ENCODE peak calls at places on chromosomes 5 and 9, in seven cellular contexts. I, M, X, D, U, Q and G are unnamed samples.
A peak's percentile ranks its signal among the peaks of the same experiment; 100 is the strongest.

GRCh38 chr5:27476356-27476988 is 438.1 kb upstream of the CDH9 start:
- DNase-seq in M (no peak), X (no peak), Q (no peak), D (no peak), I (no peak), U (no peak), G (no peak)

GRCh38 chr9:131323629-131324028 is 34.1 kb downstream of the PLPP7 start:
- DNase-seq in D (no peak), M (no peak), U (no peak), Q (no peak), I (peak; percentile 16), X (no peak), G (no peak)

GRCh38 chr5:141492168-141492885 is 3.4 kb downstream of the PCDHGC5 start:
- DNase-seq in Q (peak; percentile 61), U (no peak), I (no peak), D (no peak), X (no peak), M (peak; percentile 73), G (no peak)

GRCh38 chr5:86979801-86980510 is 287.7 kb upstream of the RASA1 start:
- DNase-seq in D (peak; percentile 86), X (peak; percentile 71), M (no peak), U (no peak), Q (no peak), I (no peak), G (peak; percentile 63)

GRCh38 chr5:35741126-35741711 is 115.5 kb upstream of the IL7R start:
- DNase-seq in Q (no peak), X (peak; percentile 6), U (no peak), M (no peak), I (no peak), D (no peak), G (peak; percentile 46)

GRCh38 chr9:70578720-70579119 is 164.3 kb upstream of the KLF9 start:
- DNase-seq in M (no peak), X (no peak), D (no peak), I (no peak), U (no peak), Q (no peak), G (peak; percentile 9)

GRCh38 chr5:150780816-150781221 is 2.3 kb downstream of the SMIM3 start:
- DNase-seq in U (no peak), Q (no peak), I (no peak), D (peak; percentile 85), X (peak; percentile 64), M (no peak), G (peak; percentile 75)

GRCh38 chr9:133429641-133430161 is 7.5 kb downstream of the ADAMTS13 start:
- DNase-seq in Q (peak; percentile 83), U (peak; percentile 75), M (no peak), I (no peak), X (peak; percentile 9), D (no peak), G (no peak)

GRCh38 chr5:14464661-14465060 is 116.9 kb upstream of the OTULINL start:
- DNase-seq in X (no peak), I (no peak), M (no peak), U (no peak), D (no peak), Q (no peak), G (no peak)

DNA sequence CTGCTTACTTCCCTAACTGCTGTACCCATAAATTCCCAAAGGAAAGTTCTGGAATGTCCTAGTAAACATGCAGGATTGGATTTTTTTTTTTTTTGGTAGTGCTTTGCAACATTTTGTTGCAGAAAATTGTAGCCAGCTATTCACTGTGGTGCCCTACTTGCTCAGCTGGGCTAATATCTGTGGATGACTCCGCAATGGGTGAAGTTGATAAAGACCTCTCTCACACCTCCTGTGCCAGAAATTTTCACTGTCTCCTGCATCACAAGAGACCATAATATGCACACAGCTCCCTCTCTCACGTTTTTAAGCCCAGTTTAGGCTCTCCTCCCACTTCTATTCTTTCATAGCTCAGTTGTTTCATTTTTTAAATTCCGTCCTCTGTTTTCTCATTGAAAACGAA is 136.5 kb upstream of the C6 start:
- DNase-seq in M (no peak), I (no peak), U (no peak), D (no peak), X (no peak), Q (no peak), G (no peak)
- TF ChIP-seq CTCF in M (no peak), I (no peak), U (no peak), D (no peak), X (no peak), Q (no peak), G (no peak)

GRCh38 chr5:127871448-127872153 is 168.4 kb downstream of the CCDC192 start:
- DNase-seq in Q (no peak), M (no peak), I (no peak), D (peak; percentile 83), X (no peak), U (no peak), G (peak; percentile 74)

GRCh38 chr5:127872494-127872893 is 169.3 kb downstream of the CCDC192 start:
- DNase-seq in X (no peak), M (no peak), D (peak; percentile 38), I (peak; percentile 40), U (no peak), Q (no peak), G (no peak)

GRCh38 chr5:127878174-127878750 is 175.1 kb downstream of the CCDC192 start:
- DNase-seq in Q (no peak), D (peak; percentile 52), X (peak; percentile 57), U (peak; percentile 12), M (no peak), I (peak; percentile 47), G (peak; percentile 86)

GRCh38 chr5:127876384-127876783 is 173.2 kb downstream of the CCDC192 start:
- DNase-seq in I (no peak), U (no peak), X (no peak), Q (no peak), M (no peak), D (no peak), G (no peak)

DNA sequence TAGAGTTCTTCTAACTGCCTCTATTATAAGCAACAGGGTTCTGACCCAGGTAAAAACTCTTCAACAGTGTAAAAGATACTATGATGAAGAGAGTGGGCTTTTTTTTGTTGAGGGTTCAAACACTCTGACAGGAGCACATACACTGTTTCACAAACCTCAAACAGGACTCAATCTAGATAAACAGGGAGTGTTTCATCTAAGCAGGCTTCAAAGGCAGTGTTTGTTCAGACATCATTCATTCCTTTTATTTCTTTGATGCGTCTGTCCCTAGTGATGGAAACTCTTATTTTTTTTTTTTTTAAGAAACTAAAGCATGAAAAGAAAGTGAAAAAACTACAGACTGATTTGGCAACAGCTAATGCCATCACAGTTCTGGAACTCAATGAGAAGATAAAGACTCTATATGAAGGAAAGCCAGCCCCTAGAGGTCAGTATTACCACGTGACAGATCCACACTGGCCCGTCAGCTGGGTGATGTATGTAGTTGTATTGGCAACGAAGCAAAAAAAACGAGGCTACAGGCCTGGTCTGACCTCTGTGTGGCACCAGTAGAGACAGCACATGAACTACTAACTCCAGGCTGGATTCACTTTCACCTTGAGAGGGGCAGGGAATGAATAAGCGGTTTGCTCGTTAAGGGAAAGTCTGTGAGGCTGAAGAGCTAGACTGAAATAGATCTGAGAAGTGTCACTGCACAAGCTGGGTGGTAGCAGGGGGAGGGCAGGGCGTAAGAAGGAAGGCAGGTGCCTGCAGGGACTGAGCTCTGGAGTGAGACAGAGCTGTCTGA is 172.2 kb downstream of the CCDC192 start:
- DNase-seq in U (peak; percentile 51), D (peak; percentile 55), M (peak; percentile 22), X (peak; percentile 52), I (peak; percentile 79), Q (peak; percentile 39), G (peak; percentile 86)
- TF ChIP-seq CTCF in U (peak; percentile 57), D (peak; percentile 11), M (peak; percentile 42), X (peak; percentile 41), I (peak; percentile 37), Q (peak; percentile 57), G (peak; percentile 58)

DNA sequence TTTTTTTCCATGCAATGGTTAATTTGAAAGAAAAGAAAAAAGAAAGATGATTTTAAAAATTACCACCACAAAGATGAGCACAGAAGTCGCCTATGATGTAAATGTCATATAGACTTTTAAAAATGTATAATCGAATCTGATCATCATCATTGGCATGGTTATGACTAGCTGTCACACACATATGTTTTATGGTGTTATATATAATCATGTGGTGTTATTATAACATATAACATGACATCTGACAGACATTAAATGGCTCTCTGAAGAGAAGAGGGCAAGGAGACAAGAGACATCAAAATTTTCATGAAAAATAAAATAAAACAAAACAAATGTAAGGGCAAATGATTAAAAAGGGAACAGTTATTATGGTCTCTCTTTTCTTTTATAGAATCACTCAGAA is 217.5 kb downstream of the TMEM161B start:
- DNase-seq in Q (no peak), M (no peak), X (no peak), I (no peak), D (no peak), U (no peak), G (no peak)
- TF ChIP-seq CTCF in Q (no peak), M (no peak), X (no peak), I (no peak), D (no peak), U (no peak), G (no peak)

GRCh38 chr5:107389769-107390168 is 281.0 kb downstream of the EFNA5 start:
- DNase-seq in I (no peak), D (peak; percentile 17), X (no peak), U (no peak), M (no peak), Q (no peak), G (no peak)

GRCh38 chr5:107385701-107386100 is 285.0 kb downstream of the EFNA5 start:
- DNase-seq in X (no peak), U (no peak), D (no peak), M (no peak), Q (no peak), I (no peak), G (no peak)

GRCh38 chr5:107388111-107388861 is 282.5 kb downstream of the EFNA5 start:
- DNase-seq in X (peak; percentile 83), Q (peak; percentile 28), M (peak; percentile 59), I (no peak), D (peak; percentile 93), U (peak; percentile 29), G (peak; percentile 90)

GRCh38 chr5:107391787-107392186 is 278.9 kb downstream of the EFNA5 start:
- DNase-seq in U (no peak), I (no peak), D (no peak), X (no peak), M (no peak), Q (no peak), G (no peak)

DNA sequence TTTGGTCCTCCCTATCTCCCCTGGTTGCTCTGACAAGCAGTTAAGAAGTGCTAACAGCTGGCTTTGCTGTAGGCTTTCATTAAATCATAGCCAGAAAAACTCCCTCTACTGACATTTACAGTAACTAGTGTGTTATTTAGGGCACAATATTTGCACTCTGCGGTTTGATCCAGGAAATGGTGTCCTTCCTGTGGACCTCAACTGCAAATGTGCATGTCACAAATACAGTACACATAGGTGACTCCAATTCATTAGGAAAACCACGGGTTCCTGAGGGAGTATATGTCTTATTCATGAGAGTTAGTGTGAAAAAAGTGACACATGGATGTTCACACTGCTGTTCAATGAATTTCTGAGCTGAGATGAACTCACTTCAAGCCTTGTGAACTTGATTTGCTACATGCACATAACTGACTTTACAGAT is 281.6 kb downstream of the EFNA5 start:
- DNase-seq in X (peak; percentile 54), Q (peak; percentile 31), I (no peak), U (no peak), D (peak; percentile 63), M (peak; percentile 78), G (peak; percentile 67)
- TF ChIP-seq CTCF in X (peak; percentile 11), Q (peak; percentile 15), I (no peak), U (peak; percentile 28), D (no peak), M (peak; percentile 7), G (no peak)